ENCODE peak calls at places on chromosomes 13 and 19, in five cellular contexts. P, N, T, U and O are unnamed samples.
A peak's percentile ranks its signal among the peaks of the same experiment; 100 is the strongest.

GRCh38 chr19:12985049-12985776 is 10.1 kb upstream of the NFIX start:
- DNase-seq in T (no peak), N (peak; percentile 46), P (peak; percentile 27), U (no peak), O (peak; percentile 89)

GRCh38 chr13:40672310-40673060 is 6.0 kb upstream of the FOXO1 start:
- DNase-seq in P (no peak), T (peak; percentile 88), N (no peak), U (no peak), O (no peak)

GRCh38 chr19:42516771-42517170 is 11.5 kb downstream of the CEACAM1 start:
- DNase-seq in P (no peak), U (no peak), T (no peak), N (no peak), O (no peak)

GRCh38 chr19:48169974-48170803 is at the start of the genes LIG1 and ZSWIM9:
- DNase-seq in P (peak; percentile 87), N (peak; percentile 65), U (peak; percentile 97), T (peak; percentile 88), O (peak; percentile 86)

GRCh38 chr13:109698779-109699178 is 87.6 kb downstream of the IRS2 start:
- DNase-seq in T (peak; percentile 41), P (no peak), U (no peak), N (no peak), O (no peak)

GRCh38 chr19:50494186-50495019 is 16.6 kb downstream of the JOSD2 start:
- DNase-seq in U (peak; percentile 46), N (no peak), P (no peak), T (no peak), O (no peak)

GRCh38 chr13:97798836-97799235 is 154.6 kb upstream of the IPO5 start:
- DNase-seq in P (no peak), U (no peak), T (no peak), N (no peak), O (no peak)

GRCh38 chr13:29301027-29301426 is 294.5 kb downstream of the SLC7A1 start:
- DNase-seq in T (no peak), P (no peak), U (no peak), N (no peak), O (no peak)

GRCh38 chr19:13055213-13056051 is 47.2 kb downstream of the LYL1 start:
- DNase-seq in P (no peak), T (peak; percentile 81), N (peak; percentile 50), U (peak; percentile 96), O (peak; percentile 91)

GRCh38 chr19:14577885-14578427 is 4.9 kb upstream of the CLEC17A start:
- DNase-seq in T (peak; percentile 17), P (no peak), U (no peak), N (no peak), O (no peak)

GRCh38 chr19:14758816-14759215 is 19.5 kb downstream of the ADGRE2 start:
- DNase-seq in P (no peak), U (no peak), T (peak; percentile 20), N (no peak), O (no peak)

GRCh38 chr13:48019796-48020195 is 17.7 kb upstream of the NUDT15 start:
- DNase-seq in P (no peak), T (no peak), U (no peak), N (no peak), O (no peak)

GRCh38 chr19:48325265-48325910 is at the start of gene EMP3:
- DNase-seq in P (peak; percentile 85), T (peak; percentile 56), U (peak; percentile 94), N (peak; percentile 58), O (peak; percentile 87)

GRCh38 chr19:21317821-21318220 is 11.4 kb downstream of the ZNF708 start:
- DNase-seq in P (no peak), N (no peak), T (no peak), U (no peak), O (no peak)

GRCh38 chr13:86757236-86757978 is 913.8 kb upstream of the SLITRK5 start:
- DNase-seq in T (peak; percentile 82), U (no peak), N (no peak), P (peak; percentile 21), O (no peak)

DNA sequence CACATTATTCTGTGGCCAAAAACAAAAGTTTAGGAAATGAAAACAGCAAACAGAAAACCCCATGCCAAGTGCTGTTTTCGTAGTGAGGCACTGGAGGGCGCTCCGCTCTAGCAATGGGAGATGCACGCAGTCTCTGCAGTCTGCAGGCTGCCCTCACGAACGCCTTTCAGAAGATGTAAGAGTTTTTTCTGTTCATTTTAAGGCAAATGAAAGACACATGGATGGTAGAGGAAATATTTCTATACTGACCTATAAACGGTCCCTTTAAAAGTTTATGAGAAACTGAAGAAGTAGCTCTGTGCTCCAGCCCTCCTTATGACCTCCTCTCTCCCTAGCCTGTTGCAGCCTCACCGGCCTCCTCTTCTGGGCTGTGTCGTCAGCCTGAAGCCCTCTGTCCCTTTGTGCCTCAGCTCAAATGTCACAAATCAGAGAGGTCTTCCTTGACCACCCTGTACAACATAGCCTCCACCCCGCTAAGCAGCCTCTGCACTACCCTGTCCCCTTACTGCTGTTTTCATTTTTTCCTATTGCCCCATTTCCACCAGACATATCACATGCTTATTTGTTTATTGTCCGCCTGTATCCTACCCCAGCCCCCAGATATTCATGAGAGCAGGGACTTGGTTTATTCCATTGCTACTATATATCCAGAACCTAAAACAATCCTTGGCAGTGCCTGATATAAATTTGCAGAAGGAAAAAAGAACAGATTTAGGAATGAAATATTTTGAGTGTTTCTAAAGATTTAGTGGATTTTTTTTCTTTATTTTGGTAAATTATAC is 116.4 kb downstream of the TM9SF2 start:
- DNase-seq in P (peak; percentile 20), N (no peak), T (peak; percentile 46), U (peak; percentile 84), O (no peak)
- H3K27ac ChIP-seq in P (no peak overlapping the region), N (no peak overlapping the region), T (no peak overlapping the region), U (no peak overlapping the region), O (no peak overlapping the region)

GRCh38 chr19:5969476-5969875 is 8.5 kb downstream of the RANBP3 start:
- DNase-seq in T (no peak), P (no peak), U (no peak), N (no peak), O (no peak)
- H3K4me1 ChIP-seq in T (peaks cover 2% of the 10 kb centered on the region), P (peaks cover 89% of the 10 kb centered on the region), U (no peaks in the 10 kb centered on the region), N (peaks cover 12% of the 10 kb centered on the region), O (peaks cover 74% of the 10 kb centered on the region)

GRCh38 chr13:35857769-35858168 is 273.4 kb downstream of the DCLK1 start:
- DNase-seq in T (no peak), U (no peak), N (no peak), P (no peak), O (no peak)
- H3K27ac ChIP-seq in T (no peak overlapping the region), U (no peak overlapping the region), N (peak overlapping the region; percentile 71), P (no peak overlapping the region), O (peak overlapping the region; percentile 3)

DNA sequence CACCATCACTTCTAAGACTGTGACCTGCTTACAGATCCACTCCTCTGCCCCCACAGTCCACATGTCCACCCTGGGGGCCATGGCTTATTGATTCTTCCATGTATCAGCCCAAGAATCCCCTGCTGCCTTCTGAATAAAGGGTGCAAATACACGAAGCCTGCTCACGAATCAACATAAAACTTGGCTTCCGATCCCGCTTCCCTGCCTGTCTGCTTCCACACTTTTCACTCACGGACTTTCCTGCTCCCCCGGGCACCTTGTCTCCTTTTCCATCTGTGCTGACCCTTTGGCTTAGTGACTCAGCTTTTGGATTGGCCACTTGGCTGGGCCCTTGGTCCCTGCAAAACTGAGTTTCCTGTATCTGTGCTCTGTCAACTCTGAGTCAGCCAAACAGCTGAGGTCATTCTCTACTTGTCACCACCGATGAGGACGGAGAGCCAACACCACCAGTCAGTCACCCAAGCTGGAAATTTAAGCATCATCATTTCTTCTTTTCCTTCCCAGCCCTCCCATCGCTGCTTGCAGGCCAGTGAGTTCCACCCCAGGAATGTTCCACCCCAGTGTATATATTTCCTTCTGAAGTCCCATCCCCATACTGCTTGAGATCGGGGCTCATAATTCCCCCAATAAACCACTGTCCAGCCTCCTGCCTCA is 11.4 kb upstream of the USP12 start:
- DNase-seq in T (peak; percentile 94), P (no peak), U (peak; percentile 85), N (peak; percentile 46), O (peak; percentile 86)
- H3K4me1 ChIP-seq in T (peaks cover 39% of the 10 kb centered on the region), P (no peaks in the 10 kb centered on the region), U (no peaks in the 10 kb centered on the region), N (peaks cover 3% of the 10 kb centered on the region), O (no peaks in the 10 kb centered on the region)

DNA sequence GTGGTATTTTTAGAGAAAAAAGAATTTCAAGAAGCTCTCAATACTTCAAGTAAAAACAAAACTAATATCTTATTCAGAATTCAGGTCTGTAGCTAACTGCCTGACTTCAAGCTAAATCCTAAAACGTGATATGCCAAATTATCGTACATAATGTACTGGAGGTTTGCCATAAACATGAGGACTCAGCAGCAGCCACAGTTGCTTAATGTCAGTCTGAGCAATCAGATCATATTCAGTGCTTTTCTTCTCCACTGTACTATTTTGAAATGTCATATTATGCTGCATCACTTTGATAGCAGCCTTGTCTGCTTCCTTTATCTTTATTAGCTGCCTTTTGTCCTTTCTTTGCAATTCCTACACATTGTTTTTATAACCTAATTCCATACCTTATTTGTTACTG is 265.1 kb upstream of the EDNRB start:
- DNase-seq in T (no peak), U (no peak), P (no peak), N (no peak), O (no peak)
- H3K27ac ChIP-seq in T (no peak overlapping the region), U (no peak overlapping the region), P (no peak overlapping the region), N (no peak overlapping the region), O (no peak overlapping the region)

DNA sequence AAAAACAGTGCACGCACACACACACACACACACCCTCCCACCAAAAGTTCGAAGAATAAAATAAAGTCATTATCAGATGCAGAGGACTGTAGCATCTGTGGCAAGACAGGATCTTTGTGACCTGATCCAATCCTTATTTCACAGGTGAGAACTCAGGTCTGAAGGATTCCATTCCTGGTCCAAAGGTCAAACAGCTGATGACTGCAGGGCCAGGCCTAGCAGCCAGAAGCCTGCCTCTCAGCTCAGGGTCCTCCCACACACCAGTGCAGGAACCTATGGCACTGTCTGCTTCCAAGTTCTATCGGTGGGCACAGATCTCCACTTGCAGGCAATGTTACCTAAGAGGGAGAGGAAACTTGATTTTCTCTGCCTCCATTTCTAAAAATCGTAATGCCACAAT is 57.5 kb downstream of the SERP2 start:
- DNase-seq in N (no peak), P (no peak), T (no peak), U (peak; percentile 43), O (no peak)
- H3K4me1 ChIP-seq in N (peaks cover 16% of the 10 kb centered on the region), P (peaks cover 8% of the 10 kb centered on the region), T (peaks cover 11% of the 10 kb centered on the region), U (peaks cover 4% of the 10 kb centered on the region), O (no peaks in the 10 kb centered on the region)

DNA sequence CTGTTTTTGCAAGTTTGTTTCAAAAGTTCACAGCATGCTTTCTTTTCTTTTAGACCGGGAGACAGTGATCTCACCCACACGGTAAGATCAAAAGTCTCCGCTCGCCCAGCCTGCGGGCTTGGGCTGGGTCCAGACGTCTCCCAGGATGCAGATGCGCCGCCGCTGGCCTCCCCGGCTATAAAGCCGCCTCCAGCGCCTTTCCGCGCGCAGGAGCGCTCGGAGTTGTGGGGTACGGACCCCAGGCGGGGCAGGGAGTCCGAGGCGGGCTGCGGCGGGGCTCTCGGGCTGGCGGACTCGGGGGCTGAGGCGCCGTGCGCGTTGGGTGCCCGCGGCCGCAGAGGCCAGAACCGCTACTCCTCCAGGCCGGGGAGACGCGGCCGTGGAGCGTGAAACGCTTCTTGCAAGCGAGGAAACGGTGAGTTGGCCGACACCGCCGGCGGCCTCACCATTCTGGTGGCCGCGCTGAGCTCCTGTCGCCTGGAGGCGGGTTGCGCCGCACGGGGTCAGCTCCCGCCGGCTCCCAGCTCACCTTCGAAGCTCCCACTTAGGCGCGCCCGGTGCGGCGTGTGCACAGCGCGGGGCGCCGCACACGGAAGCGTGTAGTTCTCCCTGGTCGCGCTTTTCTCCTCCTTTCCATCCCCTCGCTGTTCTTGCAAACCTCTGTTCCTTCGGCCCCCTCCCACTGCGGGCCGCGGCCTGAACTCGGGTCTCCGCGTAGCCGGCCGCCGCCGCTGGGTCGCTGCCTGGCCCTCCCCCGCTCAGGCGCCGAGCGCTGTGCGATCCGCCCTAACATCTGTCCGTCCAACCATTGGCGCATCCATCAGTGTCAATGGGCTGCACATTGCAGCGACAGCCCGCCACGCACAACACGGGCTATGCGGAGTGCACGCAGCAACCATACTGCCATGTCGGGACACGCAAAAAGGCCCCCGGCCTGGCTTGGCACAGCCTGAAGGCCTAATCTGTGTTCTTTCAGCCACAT is 2.3 kb upstream of the TSHZ3 start:
- DNase-seq in N (no peak), P (no peak), T (peak; percentile 15), U (peak; percentile 83), O (no peak)
- H3K27ac ChIP-seq in N (peak overlapping the region; percentile 90), P (no peak overlapping the region), T (no peak overlapping the region), U (no peak overlapping the region), O (peak overlapping the region; percentile 70)